ENCODE peak calls at places on chromosome 9, in seven cellular contexts. T is naive thymus-derived CD4-positive, alpha-beta T cell; G is NT2/D1; K is SK-N-SH; B is transverse colon; U is heart right ventricle; N is body of pancreas. V is an unnamed sample.

GRCh38 chr9:125522328-125522725 is 184.7 kb downstream of the MAPKAP1 start:
- DNase-seq in K (no peak), B (peak; percentile 18), N (no peak), U (no peak), T (no peak), G (no peak), V (no peak)

GRCh38 chr9:4225291-4226119 is 74.4 kb downstream of the GLIS3 start:
- DNase-seq in K (no peak), T (no peak), G (no peak), N (no peak), U (no peak), B (no peak), V (no peak)

GRCh38 chr9:38226491-38226951 is 157.5 kb upstream of the SHB start:
- DNase-seq in T (peak; percentile 10), K (no peak), G (no peak), U (no peak), B (no peak), N (no peak), V (peak; percentile 73)

GRCh38 chr9:26950521-26950920 is 3.5 kb upstream of the PLAA start:
- DNase-seq in B (no peak), K (no peak), T (no peak), N (no peak), G (no peak), U (no peak), V (no peak)

GRCh38 chr9:16485575-16486321 is 384.7 kb downstream of the BNC2 start:
- DNase-seq in T (no peak), G (peak; percentile 86), B (no peak), N (no peak), K (no peak), U (no peak), V (peak; percentile 62)

GRCh38 chr9:123679330-123679987 is 250.5 kb downstream of the DENND1A start:
- DNase-seq in U (no peak), G (no peak), B (peak; percentile 59), N (no peak), T (no peak), K (peak; percentile 59), V (no peak)

GRCh38 chr9:8850916-8851315 is 1051.3 kb upstream of the DMAC1 start:
- DNase-seq in K (no peak), U (no peak), B (no peak), N (no peak), G (no peak), T (no peak), V (no peak)

GRCh38 chr9:27497883-27498553 is 26.1 kb upstream of the IFNK start:
- DNase-seq in N (no peak), B (no peak), U (no peak), G (no peak), T (no peak), K (no peak), V (no peak)

GRCh38 chr9:118643118-118643517 is 726.1 kb downstream of the BRINP1 start:
- DNase-seq in T (no peak), K (no peak), G (peak; percentile 60), B (no peak), N (peak; percentile 60), U (no peak), V (peak; percentile 4)

GRCh38 chr9:19232830-19233194 is 2.3 kb downstream of the DENND4C start:
- DNase-seq in T (no peak), G (no peak), B (no peak), U (no peak), N (no peak), K (peak; percentile 21), V (no peak)

GRCh38 chr9:31597977-31598376 is 786.5 kb upstream of the ACO1 start:
- DNase-seq in U (no peak), T (peak; percentile 16), B (no peak), K (no peak), G (no peak), N (no peak), V (no peak)

GRCh38 chr9:33818167-33818831 is 1.3 kb downstream of the UBE2R2 start:
- DNase-seq in U (peak; percentile 61), B (peak; percentile 32), K (no peak), G (no peak), T (no peak), N (peak; percentile 52), V (peak; percentile 16)

GRCh38 chr9:111050819-111051218 is 12.5 kb upstream of the LPAR1 start:
- DNase-seq in K (no peak), B (no peak), T (no peak), N (no peak), U (no peak), G (no peak), V (no peak)

GRCh38 chr9:131892890-131893289 is 153.0 kb upstream of the RAPGEF1 start:
- DNase-seq in N (no peak), T (no peak), U (no peak), G (no peak), K (no peak), B (no peak), V (no peak)

GRCh38 chr9:101271102-101271501 is 113.7 kb downstream of the BAAT start:
- DNase-seq in B (no peak), G (no peak), K (no peak), T (no peak), N (no peak), U (no peak), V (no peak)

GRCh38 chr9:101270325-101270701 is 114.5 kb downstream of the BAAT start:
- DNase-seq in T (no peak), U (no peak), N (no peak), K (no peak), B (no peak), G (no peak), V (no peak)

GRCh38 chr9:101275671-101276250 is 109.0 kb downstream of the BAAT start:
- DNase-seq in U (no peak), B (no peak), G (no peak), K (no peak), N (no peak), T (no peak), V (no peak)

GRCh38 chr9:101269596-101270324 is 115.0 kb downstream of the BAAT start:
- DNase-seq in U (no peak), T (no peak), N (no peak), G (no peak), B (no peak), K (no peak), V (no peak)

GRCh38 chr9:101274971-101275670 is 109.7 kb downstream of the BAAT start:
- DNase-seq in T (no peak), G (no peak), K (no peak), N (no peak), B (no peak), U (no peak), V (no peak)
- H3K4me3 ChIP-seq in T (no peak overlapping the region), G (no peak overlapping the region), K (no peak overlapping the region), N (no peak overlapping the region), B (no peak overlapping the region), U (no peak overlapping the region), V (no peak overlapping the region)

DNA sequence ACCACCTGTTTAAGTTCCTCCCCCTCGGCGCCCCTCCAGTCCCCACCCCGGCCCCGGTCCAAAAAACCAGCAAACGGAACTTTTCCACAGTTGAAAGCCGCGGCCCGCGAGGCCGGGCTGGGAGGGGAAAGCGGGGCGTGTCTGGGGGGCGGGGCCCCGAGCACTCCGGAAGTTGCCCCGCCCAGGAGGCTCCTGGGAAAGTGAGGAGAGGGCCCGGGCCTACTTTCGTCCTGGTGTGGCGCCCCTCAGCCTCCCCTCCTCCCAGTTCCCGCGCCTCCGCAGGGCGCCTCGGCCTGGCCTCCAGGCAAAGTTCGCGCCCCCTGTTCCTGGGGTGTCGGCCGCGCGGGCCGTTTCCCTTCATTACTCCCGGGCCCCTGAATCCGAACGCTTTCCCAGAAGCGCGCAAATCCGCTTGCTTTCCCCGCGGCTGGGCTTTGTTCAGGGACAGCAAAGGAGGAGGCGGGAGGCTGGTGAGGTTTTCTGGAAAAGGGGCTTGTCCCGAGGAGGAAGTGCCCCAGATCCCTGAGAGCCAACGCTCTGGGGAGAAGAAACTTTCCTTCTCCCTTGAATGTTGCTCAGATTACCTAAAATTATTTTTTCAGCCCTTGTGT is 4.4 kb upstream of the DMRT3 start:
- DNase-seq in U (peak; percentile 18), K (peak; percentile 43), N (peak; percentile 32), G (peak; percentile 54), T (no peak), B (peak; percentile 46), V (peak; percentile 98)
- H3K27me3 ChIP-seq in U (peaks cover 100% of the 10 kb centered on the region), K (peaks cover 89% of the 10 kb centered on the region), N (no peaks in the 10 kb centered on the region), G (peaks cover 93% of the 10 kb centered on the region), T (peaks cover 7% of the 10 kb centered on the region), B (peaks cover 100% of the 10 kb centered on the region), V (peaks cover 97% of the 10 kb centered on the region)

DNA sequence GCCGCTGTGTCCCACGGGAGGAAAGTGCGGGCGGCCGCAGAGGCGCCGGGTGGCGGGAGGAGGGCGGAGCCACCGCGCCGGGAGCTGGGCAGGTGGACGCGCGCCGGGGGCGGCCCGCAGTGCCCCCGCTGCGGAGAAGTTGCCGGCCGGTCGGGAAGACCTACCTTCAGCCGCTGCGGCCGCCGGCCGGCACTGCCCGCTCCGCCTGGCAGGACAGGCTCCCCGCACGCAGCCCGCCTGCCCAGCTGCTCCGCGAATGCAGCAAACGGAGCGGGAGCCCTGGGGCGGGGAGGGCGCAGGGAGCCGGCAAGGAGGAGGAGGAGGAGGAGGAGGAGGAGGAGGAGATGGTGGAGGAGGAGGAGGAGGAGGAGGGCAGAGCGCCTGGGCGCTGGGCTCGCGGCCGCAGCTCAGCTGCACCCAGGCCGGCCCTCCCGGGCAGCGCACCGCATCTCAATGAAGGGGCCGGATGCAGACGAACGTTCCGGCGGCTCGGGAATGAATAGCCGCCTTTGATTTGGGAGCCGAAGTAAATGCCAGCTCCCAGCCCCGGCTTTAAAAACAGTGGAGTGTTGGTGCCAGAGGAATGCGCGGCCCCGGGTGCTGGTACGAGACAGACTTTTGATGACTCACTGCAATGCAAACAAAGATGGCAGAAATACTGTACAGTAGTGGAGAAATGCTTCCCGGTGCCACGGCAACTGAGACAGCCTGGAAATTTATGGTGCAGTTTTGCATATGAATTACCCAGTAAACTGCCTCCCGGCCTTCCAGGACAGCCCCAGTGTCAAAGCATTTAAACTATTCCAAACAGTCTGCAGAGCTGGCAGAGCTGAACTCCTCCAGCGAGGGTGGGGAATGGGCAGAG is 43.3 kb downstream of the NACC2 start:
- DNase-seq in T (no peak), G (peak; percentile 87), B (peak; percentile 84), U (peak; percentile 52), K (peak; percentile 76), N (peak; percentile 84), V (peak; percentile 85)
- H3K4me3 ChIP-seq in T (peak overlapping the region; percentile 50), G (peak overlapping the region; percentile 87), B (peak overlapping the region; percentile 35), U (peak overlapping the region; percentile 60), K (peak overlapping the region; percentile 75), N (no peak overlapping the region), V (peak overlapping the region; percentile 63)

GRCh38 chr9:133276001-133276884 is 1.2 kb upstream of the ABO start:
- DNase-seq in B (peak; percentile 8), U (no peak), N (no peak), G (no peak), T (no peak), K (no peak), V (no peak)

GRCh38 chr9:133274236-133275104 is 531 bp downstream of the ABO start:
- DNase-seq in N (no peak), B (no peak), U (no peak), T (no peak), G (no peak), K (no peak), V (peak; percentile 81)

GRCh38 chr9:133273819-133274218 is 1.2 kb downstream of the ABO start:
- DNase-seq in B (peak; percentile 55), U (no peak), G (no peak), T (no peak), N (no peak), K (no peak), V (no peak)

GRCh38 chr9:133276923-133277322 is 1.9 kb upstream of the ABO start:
- DNase-seq in K (no peak), U (no peak), G (no peak), N (no peak), B (peak; percentile 3), T (no peak), V (no peak)

GRCh38 chr9:133275105-133276000 is at the start of gene ABO:
- DNase-seq in U (peak; percentile 48), G (no peak), B (peak; percentile 58), K (peak; percentile 58), T (no peak), N (peak; percentile 40), V (peak; percentile 91)
- H3K27me3 ChIP-seq in U (peaks cover 42% of the 10 kb centered on the region), G (peaks cover 58% of the 10 kb centered on the region), B (peaks cover 18% of the 10 kb centered on the region), K (peaks cover 71% of the 10 kb centered on the region), T (no peaks in the 10 kb centered on the region), N (no peaks in the 10 kb centered on the region), V (peaks cover 47% of the 10 kb centered on the region)

GRCh38 chr9:90546200-90546599 is 96.4 kb downstream of the DIRAS2 start:
- DNase-seq in U (no peak), K (peak; percentile 62), B (no peak), T (no peak), G (peak; percentile 54), N (peak; percentile 37), V (no peak)
- H3K4me3 ChIP-seq in U (no peak overlapping the region), K (no peak overlapping the region), B (no peak overlapping the region), T (no peak overlapping the region), G (no peak overlapping the region), N (no peak overlapping the region), V (no peak overlapping the region)

V was measured in H7.